ENCODE peak calls at places on chromosomes 6 and 20, in nine cellular contexts. U is MCF 10A; C is prostate gland; G is dorsolateral prefrontal cortex; Z is stimulated activated CD8-positive, alpha-beta memory T cell treated with anti-CD3 and anti-CD28 coated beads, Interleukin-4, amount 100 ng/mL, for 1 hour; X is upper lobe of left lung; H is COR-L47; O is activated T-cell treated with anti-CD3 and anti-CD28 coated beads for 1 hour; Q is EL. K is an unnamed sample.

GRCh38 chr6:24513602-24514001 is 18.8 kb downstream of the ALDH5A1 start:
- DNase-seq in U (no peak), C (no peak), G (no peak), Z (no peak), X (no peak), H (no peak), O (no peak), Q (no peak), K (no peak)

GRCh38 chr6:113340371-113340770 is 516.8 kb upstream of the MARCKS start:
- DNase-seq in U (no peak), C (no peak), G (no peak), Z (no peak), X (no peak), H (no peak), O (no peak), Q (no peak), K (no peak)

GRCh38 chr20:59110607-59111006 is 53.0 kb upstream of the ZNF831 start:
- DNase-seq in U (no peak), C (no peak), G (no peak), Z (no peak), X (no peak), H (no peak), O (no peak), Q (no peak), K (no peak)

GRCh38 chr20:17505664-17506517 is 25.3 kb downstream of the BFSP1 start:
- DNase-seq in U (peak; percentile 87), C (no peak), G (no peak), Z (no peak), X (no peak), H (no peak), O (no peak), Q (peak; percentile 60), K (peak; percentile 30)

GRCh38 chr20:9506964-9507369 is 7.4 kb upstream of the LAMP5 start:
- DNase-seq in U (no peak), C (no peak), G (no peak), Z (no peak), X (peak; percentile 83), H (no peak), O (no peak), Q (no peak), K (no peak)

GRCh38 chr6:52144196-52145076 is 41.7 kb upstream of the IL17A start:
- DNase-seq in U (no peak), C (no peak), G (no peak), Z (no peak), X (peak; percentile 13), H (no peak), O (no peak), Q (no peak), K (no peak)

GRCh38 chr20:31516651-31517050 is 2.4 kb downstream of the HM13 start:
- DNase-seq in U (no peak), C (no peak), G (no peak), Z (no peak), X (no peak), H (no peak), O (no peak), Q (no peak), K (no peak)

GRCh38 chr6:140979642-140980091 is 1153.1 kb upstream of the GJE1 start:
- DNase-seq in U (peak; percentile 2), C (peak; percentile 51), G (no peak), Z (no peak), X (no peak), H (no peak), O (no peak), Q (peak; percentile 72), K (no peak)

GRCh38 chr6:36110053-36110452 is 20.3 kb upstream of the MAPK13 start:
- DNase-seq in U (no peak), C (no peak), G (no peak), Z (no peak), X (no peak), H (no peak), O (no peak), Q (no peak), K (no peak)

GRCh38 chr6:24663198-24663597 is 3.5 kb downstream of the TDP2 start:
- DNase-seq in U (no peak), C (no peak), G (no peak), Z (no peak), X (no peak), H (no peak), O (no peak), Q (no peak), K (no peak)

GRCh38 chr6:138161434-138162103 is at the start of gene ARFGEF3:
- DNase-seq in U (peak; percentile 68), C (peak; percentile 66), G (peak; percentile 60), Z (no peak), X (peak; percentile 95), H (peak; percentile 40), O (peak; percentile 42), Q (peak; percentile 53), K (peak; percentile 62)

GRCh38 chr20:5135363-5136012 is 8.7 kb downstream of the CDS2 start:
- DNase-seq in U (no peak), C (no peak), G (no peak), Z (no peak), X (no peak), H (no peak), O (no peak), Q (no peak), K (no peak)

GRCh38 chr20:63017076-63017825 is 10.5 kb upstream of the BHLHE23 start:
- DNase-seq in U (no peak), C (no peak), G (no peak), Z (no peak), X (peak; percentile 68), H (no peak), O (no peak), Q (no peak), K (no peak)

GRCh38 chr6:37283268-37283667 is 25.3 kb upstream of the TMEM217 start:
- DNase-seq in U (no peak), C (no peak), G (no peak), Z (no peak), X (no peak), H (no peak), O (no peak), Q (no peak), K (no peak)

GRCh38 chr6:159722655-159723054 is 4.7 kb upstream of the WTAP start:
- DNase-seq in U (no peak), C (no peak), G (no peak), Z (no peak), X (no peak), H (no peak), O (no peak), Q (no peak), K (no peak)

GRCh38 chr20:50717974-50718761 is 13.2 kb upstream of the PARD6B start:
- DNase-seq in U (no peak), C (no peak), G (no peak), Z (no peak), X (no peak), H (no peak), O (no peak), Q (no peak), K (no peak)

GRCh38 chr6:36350681-36351091 is 14.0 kb upstream of the BNIP5 start:
- DNase-seq in U (no peak), C (no peak), G (no peak), Z (no peak), X (no peak), H (no peak), O (no peak), Q (peak; percentile 78), K (no peak)

GRCh38 chr20:63386491-63386890 is 25.3 kb upstream of the CHRNA4 start:
- DNase-seq in U (no peak), C (no peak), G (no peak), Z (no peak), X (peak; percentile 50), H (no peak), O (no peak), Q (no peak), K (no peak)

GRCh38 chr6:42402184-42402583 is 49.5 kb downstream of the TRERF1 start:
- DNase-seq in U (peak; percentile 82), C (no peak), G (no peak), Z (peak; percentile 13), X (no peak), H (no peak), O (peak; percentile 16), Q (peak; percentile 47), K (peak; percentile 46)

GRCh38 chr6:149545258-149545753 is 537 bp downstream of the PPIL4 start:
- DNase-seq in U (peak; percentile 35), C (peak; percentile 19), G (peak; percentile 46), Z (peak; percentile 30), X (no peak), H (no peak), O (peak; percentile 43), Q (peak; percentile 67), K (peak; percentile 28)

GRCh38 chr6:141321486-141322347 is 811.0 kb upstream of the GJE1 start:
- DNase-seq in U (no peak), C (no peak), G (no peak), Z (no peak), X (no peak), H (no peak), O (no peak), Q (peak; percentile 1), K (no peak)

GRCh38 chr20:17972121-17972520 is 3.3 kb downstream of the MGME1 start:
- DNase-seq in U (no peak), C (no peak), G (no peak), Z (no peak), X (no peak), H (no peak), O (no peak), Q (peak; percentile 30), K (peak; percentile 25)

GRCh38 chr6:78995346-78995745 is 82.7 kb downstream of the PHIP start:
- DNase-seq in U (no peak), C (no peak), G (no peak), Z (no peak), X (no peak), H (no peak), O (no peak), Q (no peak), K (no peak)

GRCh38 chr20:36097751-36098151 is 56.8 kb upstream of the EPB41L1 start:
- DNase-seq in U (peak; percentile 11), C (no peak), G (no peak), Z (no peak), X (no peak), H (no peak), O (no peak), Q (no peak), K (no peak)

GRCh38 chr6:64990652-64991304 is 716.2 kb downstream of the EYS start:
- DNase-seq in U (no peak), C (no peak), G (no peak), Z (no peak), X (no peak), H (no peak), O (no peak), Q (no peak), K (no peak)

GRCh38 chr6:56693246-56693607 is 50.5 kb upstream of the DST start:
- DNase-seq in U (peak; percentile 91), C (peak; percentile 63), G (peak; percentile 75), Z (no peak), X (no peak), H (peak; percentile 57), O (no peak), Q (peak; percentile 95), K (peak; percentile 89)

GRCh38 chr6:110563711-110564110 is 87.3 kb upstream of the SLC22A16 start:
- DNase-seq in U (no peak), C (no peak), G (no peak), Z (no peak), X (no peak), H (no peak), O (no peak), Q (no peak), K (no peak)

GRCh38 chr6:142548571-142548970 is 246.8 kb downstream of the ADGRG6 start:
- DNase-seq in U (no peak), C (no peak), G (no peak), Z (no peak), X (no peak), H (no peak), O (no peak), Q (no peak), K (no peak)

GRCh38 chr6:101961357-101961756 is 567.8 kb downstream of the GRIK2 start:
- DNase-seq in U (no peak), C (no peak), G (no peak), Z (no peak), X (peak; percentile 14), H (no peak), O (no peak), Q (no peak), K (no peak)

GRCh38 chr6:35519313-35520015 is 6.8 kb upstream of the TULP1 start:
- DNase-seq in U (peak; percentile 74), C (no peak), G (no peak), Z (no peak), X (no peak), H (no peak), O (no peak), Q (no peak), K (no peak)

GRCh38 chr20:10508468-10509251 is 73.6 kb downstream of the SLX4IP start:
- DNase-seq in U (no peak), C (peak; percentile 46), G (no peak), Z (no peak), X (no peak), H (no peak), O (no peak), Q (peak; percentile 61), K (no peak)

K was measured in PC-3.